ENCODE peak calls at places on chromosomes 3 and 15, in four cellular contexts. Q, G, P and Y are unnamed samples.
A peak's percentile ranks its signal among the peaks of the same experiment; 100 is the strongest.

GRCh38 chr3:149395107-149396089 is 17.9 kb upstream of the TM4SF1 start:
- DNase-seq in Q (no peak), G (no peak), P (no peak), Y (no peak)

GRCh38 chr3:112676659-112677234 is 35.8 kb upstream of the CCDC80 start:
- DNase-seq in Q (peak; percentile 56), G (peak; percentile 87), P (peak; percentile 93), Y (peak; percentile 76)

GRCh38 chr3:32483772-32484171 is 18.9 kb downstream of the CMTM6 start:
- DNase-seq in Q (no peak), G (no peak), P (no peak), Y (no peak)

GRCh38 chr3:129256270-129256669 is 6.9 kb downstream of the COPG1 start:
- DNase-seq in Q (no peak), G (no peak), P (no peak), Y (no peak)

GRCh38 chr3:12465826-12466225 is 18.5 kb upstream of the TSEN2 start:
- DNase-seq in Q (no peak), G (no peak), P (no peak), Y (no peak)

GRCh38 chr3:127162947-127163645 is 29.8 kb upstream of the PRR23E start:
- DNase-seq in Q (no peak), G (peak; percentile 21), P (no peak), Y (no peak)

GRCh38 chr3:132380979-132381944 is 36.0 kb upstream of the DNAJC13 start:
- DNase-seq in Q (no peak), G (no peak), P (no peak), Y (no peak)

GRCh38 chr15:34584996-34585395 is 1.5 kb upstream of the GOLGA8B start:
- DNase-seq in Q (no peak), G (no peak), P (no peak), Y (no peak)

GRCh38 chr3:139672247-139672646 is 5.5 kb downstream of the NMNAT3 start:
- DNase-seq in Q (no peak), G (no peak), P (no peak), Y (no peak)

GRCh38 chr15:76837474-76837873 is 67.7 kb downstream of the SCAPER start:
- DNase-seq in Q (no peak), G (no peak), P (no peak), Y (no peak)

GRCh38 chr3:98602078-98602678 is 8.8 kb upstream of the CPOX start:
- DNase-seq in Q (no peak), G (no peak), P (peak; percentile 49), Y (no peak)

GRCh38 chr3:53162672-53163458 is 1.9 kb downstream of the PRKCD start:
- DNase-seq in Q (peak; percentile 70), G (no peak), P (no peak), Y (no peak)

GRCh38 chr3:2098398-2099027 is at the start of gene CNTN4:
- DNase-seq in Q (peak; percentile 84), G (peak; percentile 56), P (no peak), Y (no peak)

GRCh38 chr15:64686130-64686735 is 89.2 kb downstream of the RBPMS2 start:
- DNase-seq in Q (no peak), G (no peak), P (no peak), Y (no peak)

GRCh38 chr3:131421957-131422498 is 40.5 kb downstream of the NUDT16 start:
- DNase-seq in Q (no peak), G (no peak), P (no peak), Y (no peak)

GRCh38 chr15:60519218-60519617 is 40.3 kb upstream of the ICE2 start:
- DNase-seq in Q (no peak), G (no peak), P (no peak), Y (no peak)

GRCh38 chr3:71441217-71441924 is 142.2 kb downstream of the FOXP1 start:
- DNase-seq in Q (no peak), G (peak; percentile 63), P (no peak), Y (no peak)

GRCh38 chr3:80806673-80807072 is 954.8 kb downstream of the GBE1 start:
- DNase-seq in Q (no peak), G (no peak), P (no peak), Y (no peak)

GRCh38 chr15:90291679-90292356 is 26.3 kb downstream of the NGRN start:
- DNase-seq in Q (peak; percentile 57), G (no peak), P (no peak), Y (no peak)

GRCh38 chr15:29593086-29593485 is 229.2 kb downstream of the TJP1 start:
- DNase-seq in Q (peak; percentile 18), G (no peak), P (no peak), Y (no peak)

GRCh38 chr3:53624467-53624866 is 130.1 kb downstream of the CACNA1D start:
- DNase-seq in Q (no peak), G (no peak), P (no peak), Y (no peak)

GRCh38 chr15:34122771-34123183 is 20.9 kb downstream of the PGBD4 start:
- DNase-seq in Q (no peak), G (no peak), P (peak; percentile 70), Y (no peak)

GRCh38 chr15:80489030-80489594 is 84.9 kb downstream of the ARNT2 start:
- DNase-seq in Q (no peak), G (no peak), P (peak; percentile 96), Y (no peak)

GRCh38 chr3:110697961-110698360 is 373.7 kb upstream of the NECTIN3 start:
- DNase-seq in Q (no peak), G (no peak), P (no peak), Y (no peak)

GRCh38 chr3:78633626-78634025 is 1134.2 kb downstream of the ROBO1 start:
- DNase-seq in Q (no peak), G (no peak), P (no peak), Y (no peak)

GRCh38 chr3:49198611-49199230 is 27.3 kb downstream of the KLHDC8B start:
- DNase-seq in Q (no peak), G (no peak), P (no peak), Y (no peak)

GRCh38 chr3:14598143-14598569 is 53.4 kb upstream of the CCDC174 start:
- DNase-seq in Q (no peak), G (no peak), P (no peak), Y (no peak)

GRCh38 chr15:68130851-68131250 is 74.3 kb downstream of the CALML4 start:
- DNase-seq in Q (no peak), G (no peak), P (no peak), Y (no peak)
- TF ChIP-seq CTCF in Q (no peak), G (no peak), P (no peak), Y (no peak)

GRCh38 chr3:143190101-143190500 is 70.5 kb downstream of the CHST2 start:
- DNase-seq in Q (no peak), G (no peak), P (no peak), Y (no peak)

GRCh38 chr3:143184098-143184497 is 64.5 kb downstream of the CHST2 start:
- DNase-seq in Q (no peak), G (no peak), P (no peak), Y (no peak)

GRCh38 chr3:143188881-143189280 is 69.3 kb downstream of the CHST2 start:
- DNase-seq in Q (no peak), G (no peak), P (no peak), Y (no peak)

GRCh38 chr3:143185401-143185800 is 65.8 kb downstream of the CHST2 start:
- DNase-seq in Q (no peak), G (no peak), P (no peak), Y (no peak)

DNA sequence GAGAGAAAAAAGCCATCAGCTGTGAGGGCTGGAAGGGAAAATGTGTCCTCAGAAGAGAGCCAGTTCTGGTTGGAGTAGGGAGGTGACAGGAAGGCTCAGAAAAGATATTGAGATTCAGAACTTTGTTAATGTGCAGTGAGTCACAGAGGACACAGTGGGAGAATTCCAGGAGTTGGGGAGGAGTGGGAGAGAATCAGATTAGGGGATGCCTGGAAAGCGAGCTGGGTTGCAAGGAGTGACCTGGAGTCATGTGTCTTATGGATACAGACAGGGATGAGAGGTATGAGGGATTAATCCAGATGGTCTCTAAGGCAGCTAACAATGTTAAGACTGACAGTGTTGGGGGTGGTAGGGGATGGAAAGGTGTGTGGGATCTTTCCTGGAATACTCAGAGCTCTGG is 67.6 kb downstream of the CHST2 start:
- DNase-seq in Q (no peak), G (no peak), P (no peak), Y (no peak)
- TF ChIP-seq CTCF in Q (no peak), G (no peak), P (no peak), Y (no peak)

GRCh38 chr15:98734472-98735284 is 86.3 kb downstream of the IGF1R start:
- DNase-seq in Q (no peak), G (no peak), P (no peak), Y (no peak)
- TF ChIP-seq CTCF in Q (no peak), G (no peak), P (no peak), Y (no peak)

DNA sequence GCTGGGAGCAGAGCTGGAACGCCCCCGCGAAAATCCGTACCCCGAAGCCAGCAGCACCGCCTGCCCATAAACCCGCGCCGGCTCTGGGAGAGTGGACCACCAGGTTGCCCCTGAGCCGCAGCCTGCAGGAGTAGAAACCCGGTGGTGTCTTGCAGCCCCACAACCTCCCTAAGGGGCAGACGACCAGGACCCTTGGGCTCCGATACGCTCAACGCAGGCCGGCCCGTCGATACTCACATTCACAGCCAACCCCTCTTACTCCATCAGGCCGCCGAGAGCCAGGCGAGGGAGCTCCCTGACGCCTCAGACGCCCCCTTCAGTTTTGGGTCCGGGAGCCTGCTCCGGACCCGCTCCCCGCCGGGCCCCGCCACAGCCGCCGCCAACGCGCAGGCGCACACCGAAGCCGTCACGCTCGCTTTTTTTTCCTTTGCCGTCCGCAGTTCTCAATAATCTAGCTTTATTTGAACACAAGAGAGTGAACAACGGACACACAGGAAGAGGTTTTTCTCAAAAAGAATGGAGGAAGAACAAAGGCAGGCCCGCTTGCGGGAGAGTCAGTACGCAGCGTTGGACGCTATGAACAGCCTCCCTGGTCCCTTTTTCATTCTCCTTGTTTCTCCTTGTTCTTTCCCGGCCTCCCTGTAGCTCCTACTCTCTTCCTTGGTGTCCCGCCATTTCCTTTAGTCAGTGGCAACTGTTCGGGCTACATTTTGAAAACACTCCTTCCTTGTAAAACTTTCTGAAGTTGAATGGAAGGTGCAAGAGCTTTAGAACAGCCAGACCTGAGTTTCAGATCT is at the start of gene ZNF106:
- DNase-seq in Q (peak; percentile 89), G (peak; percentile 88), P (peak; percentile 69), Y (peak; percentile 90)
- TF ChIP-seq CTCF in Q (no peak), G (no peak), P (no peak), Y (no peak)

GRCh38 chr3:50509715-50510114 is 6.3 kb upstream of the CACNA2D2 start:
- DNase-seq in Q (no peak), G (no peak), P (no peak), Y (no peak)
- TF ChIP-seq CTCF in Q (no peak), G (no peak), P (no peak), Y (no peak)

DNA sequence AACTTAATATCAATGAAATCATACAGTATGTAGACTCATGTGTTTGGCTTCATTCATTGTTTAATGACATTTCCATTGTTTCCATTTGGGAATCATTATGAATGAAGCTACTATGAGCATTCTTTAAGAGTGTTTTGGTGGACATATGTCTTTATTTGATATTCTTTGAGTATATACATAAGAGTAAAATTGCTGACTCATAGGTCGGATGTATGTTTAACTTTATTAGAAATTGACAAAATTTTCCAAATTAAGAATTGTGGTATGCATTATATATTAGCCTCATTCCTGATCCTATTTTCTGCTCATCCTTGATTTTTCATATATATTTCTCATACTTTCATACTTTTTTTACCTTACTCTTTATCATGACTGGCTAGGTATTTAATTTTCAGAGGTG is 28.7 kb upstream of the CMC1 start:
- DNase-seq in Q (no peak), G (no peak), P (no peak), Y (no peak)
- TF ChIP-seq CTCF in Q (no peak), G (no peak), P (no peak), Y (no peak)